ENCODE peak calls at places on chromosomes 6 and 20, in nine cellular contexts. I is BJ, O is mesothelial cell of epicardium, U is astrocyte of the spinal cord, D is HFF-Myc, K is bronchial epithelial cell, T is fibroblast of lung, A is HFFc6, F is Peyer's patch. R is an unnamed sample.

GRCh38 chr6:168550326-168550725 is 109.3 kb downstream of the SMOC2 start:
- DNase-seq in I (no peak), O (no peak), U (no peak), D (no peak), K (no peak), T (no peak), A (no peak), F (no peak), R (no peak)

GRCh38 chr6:36229223-36229622 is 32.7 kb downstream of the BRPF3 start:
- DNase-seq in I (no peak), O (no peak), U (no peak), D (no peak), K (no peak), T (no peak), A (no peak), F (no peak), R (no peak)

GRCh38 chr6:116158641-116159040 is 32.7 kb upstream of the COL10A1 start:
- DNase-seq in I (no peak), O (no peak), U (peak), D (no peak), K (peak), T (peak), A (peak), F (no peak), R (peak)

GRCh38 chr6:113358063-113358583 is 499.0 kb upstream of the MARCKS start:
- DNase-seq in I (no peak), O (no peak), U (no peak), D (no peak), K (no peak), T (no peak), A (no peak), F (no peak), R (no peak)

GRCh38 chr20:31948008-31948407 is 3.8 kb downstream of the PDRG1 start:
- DNase-seq in I (no peak), O (no peak), U (no peak), D (no peak), K (no peak), T (no peak), A (no peak), F (no peak), R (no peak)

GRCh38 chr6:24245275-24245674 is 112.6 kb downstream of the DCDC2 start:
- DNase-seq in I (no peak), O (no peak), U (no peak), D (no peak), K (no peak), T (no peak), A (no peak), F (no peak), R (no peak)

GRCh38 chr6:125170376-125170775 is 16.8 kb downstream of the TPD52L1 start:
- DNase-seq in I (peak), O (no peak), U (no peak), D (no peak), K (peak), T (peak), A (peak), F (no peak), R (peak)

GRCh38 chr20:33387177-33387576 is 14.1 kb downstream of the CDK5RAP1 start:
- DNase-seq in I (no peak), O (no peak), U (no peak), D (no peak), K (peak), T (no peak), A (peak), F (no peak), R (peak)

GRCh38 chr6:40845588-40845987 is 193.4 kb downstream of the UNC5CL start:
- DNase-seq in I (no peak), O (no peak), U (peak), D (no peak), K (peak), T (peak), A (peak), F (no peak), R (peak)

GRCh38 chr6:163014736-163015135 is 287.0 kb downstream of the PACRG start:
- DNase-seq in I (no peak), O (no peak), U (no peak), D (no peak), K (no peak), T (no peak), A (peak), F (no peak), R (no peak)

GRCh38 chr6:85168146-85168545 is 281.7 kb upstream of the NT5E start:
- DNase-seq in I (no peak), O (no peak), U (no peak), D (no peak), K (no peak), T (no peak), A (no peak), F (no peak), R (no peak)

GRCh38 chr6:85163553-85163952 is 286.3 kb upstream of the NT5E start:
- DNase-seq in I (no peak), O (no peak), U (no peak), D (no peak), K (no peak), T (no peak), A (no peak), F (no peak), R (peak)

GRCh38 chr6:85166106-85166505 is 283.8 kb upstream of the NT5E start:
- DNase-seq in I (no peak), O (no peak), U (no peak), D (no peak), K (no peak), T (no peak), A (no peak), F (no peak), R (no peak)

GRCh38 chr6:85169189-85169588 is 280.7 kb upstream of the NT5E start:
- DNase-seq in I (no peak), O (no peak), U (no peak), D (no peak), K (no peak), T (no peak), A (no peak), F (no peak), R (no peak)
- TF ChIP-seq CTCF in I (no peak), O (no peak), U (no peak), D (no peak), K (no peak), T (no peak), A (no peak), F (no peak), R (no peak)

DNA sequence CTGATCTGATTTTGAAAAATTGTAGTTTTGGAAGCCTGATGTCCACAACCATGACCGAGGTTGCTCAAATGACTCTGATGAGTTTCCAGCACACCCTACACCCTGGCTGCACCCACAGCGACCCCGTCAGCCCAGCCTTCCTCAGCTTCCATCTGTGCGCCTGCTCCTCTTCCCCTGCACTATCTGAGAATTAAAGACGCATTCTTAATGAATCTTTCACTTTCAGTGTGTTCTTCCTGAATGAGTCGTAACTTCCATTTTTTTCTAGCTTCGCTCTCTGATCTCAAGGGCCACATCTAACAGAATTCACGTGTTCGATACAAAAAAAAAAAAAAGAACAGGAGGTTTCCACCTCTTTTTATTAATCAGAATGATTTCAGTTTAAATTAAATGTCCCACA is 21.3 kb upstream of the RREB1 start:
- DNase-seq in I (no peak), O (no peak), U (peak), D (no peak), K (no peak), T (peak), A (no peak), F (peak), R (no peak)
- TF ChIP-seq CTCF in I (peak), O (no peak), U (no peak), D (no peak), K (no peak), T (no peak), A (no peak), F (no peak), R (peak)

GRCh38 chr6:11845664-11846577 is 67.3 kb upstream of the ADTRP start:
- DNase-seq in I (no peak), O (no peak), U (no peak), D (no peak), K (peak), T (no peak), A (no peak), F (no peak), R (no peak)
- TF ChIP-seq CTCF in I (no peak), O (no peak), U (no peak), D (no peak), K (no peak), T (no peak), A (no peak), F (no peak), R (no peak)

GRCh38 chr20:35146299-35146921 is 726 bp downstream of the EDEM2 start:
- DNase-seq in I (no peak), O (no peak), U (peak), D (no peak), K (no peak), T (no peak), A (no peak), F (peak), R (no peak)
- TF ChIP-seq CTCF in I (no peak), O (no peak), U (no peak), D (no peak), K (no peak), T (no peak), A (peak), F (no peak), R (peak)

DNA sequence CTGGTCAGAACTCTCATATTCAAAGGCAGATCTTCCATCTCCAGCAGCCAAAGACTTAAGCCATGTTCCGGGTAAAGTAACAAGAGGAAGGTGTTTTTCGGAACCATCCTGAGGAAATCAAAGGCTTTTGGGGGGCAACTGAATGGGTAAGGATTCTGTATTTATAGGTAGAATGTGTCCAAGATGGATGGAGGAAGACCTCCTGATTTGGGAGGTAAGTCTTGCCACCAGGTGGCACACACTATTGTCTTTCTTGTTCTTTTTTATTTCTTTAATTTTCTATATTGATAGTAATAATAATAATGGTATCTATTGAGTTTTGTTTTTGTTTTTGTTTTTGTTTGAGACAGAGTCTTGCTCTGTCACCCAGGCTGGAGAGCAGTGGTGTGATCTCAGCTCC is 53.0 kb upstream of the UBR2 start:
- DNase-seq in I (no peak), O (no peak), U (no peak), D (no peak), K (no peak), T (no peak), A (no peak), F (no peak), R (no peak)
- TF ChIP-seq CTCF in I (no peak), O (no peak), U (no peak), D (peak), K (no peak), T (peak), A (peak), F (no peak), R (no peak)

DNA sequence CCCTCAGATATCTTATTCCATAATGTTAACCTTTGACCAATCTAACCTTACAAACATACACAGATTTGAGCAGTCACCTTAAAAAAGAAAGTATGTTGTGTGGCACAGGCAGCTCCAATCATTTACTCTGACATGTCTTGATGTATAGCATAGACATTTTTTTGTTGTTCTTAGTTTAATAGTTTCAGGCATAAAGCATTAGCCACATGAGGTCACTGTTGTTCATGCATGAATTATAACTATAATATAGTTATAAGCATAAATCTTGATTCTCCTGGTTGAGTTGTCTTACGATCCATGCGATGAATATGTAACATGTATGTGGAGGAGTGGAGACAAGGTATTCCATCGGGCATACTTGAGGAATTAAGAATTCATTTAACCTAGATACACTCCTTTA is 26.1 kb upstream of the NKAIN2 start:
- DNase-seq in I (no peak), O (no peak), U (peak), D (no peak), K (peak), T (peak), A (no peak), F (no peak), R (no peak)
- TF ChIP-seq CTCF in I (no peak), O (no peak), U (peak), D (no peak), K (peak), T (peak), A (no peak), F (no peak), R (peak)

R was measured in cardiac muscle cell.